ENCODE peak calls at places on chromosomes 3 and 15, in five cellular contexts. One of them, this sample, is unnamed.

GRCh38 chr3:54433846-54434245 is 311.5 kb downstream of the CACNA2D3 start:
- DNase-seq in tibial nerve: no peak
- DNase-seq in cardiac muscle cell: peak; percentile 5
- DNase-seq in stomach: no peak
- DNase-seq in Karpas-422: no peak
- DNase-seq in this sample: no peak

GRCh38 chr15:45254405-45255293 is 2.6 kb downstream of the SLC28A2 start:
- DNase-seq in tibial nerve: no peak
- DNase-seq in cardiac muscle cell: no peak
- DNase-seq in stomach: no peak
- DNase-seq in Karpas-422: no peak
- DNase-seq in this sample: no peak

GRCh38 chr15:99105516-99106341 is 849 bp downstream of the SYNM start:
- DNase-seq in tibial nerve: no peak
- DNase-seq in cardiac muscle cell: peak; percentile 68
- DNase-seq in stomach: peak; percentile 33
- DNase-seq in Karpas-422: no peak
- DNase-seq in this sample: no peak

GRCh38 chr3:23455084-23455483 is 252.0 kb downstream of the UBE2E2 start:
- DNase-seq in tibial nerve: no peak
- DNase-seq in cardiac muscle cell: peak; percentile 87
- DNase-seq in stomach: no peak
- DNase-seq in Karpas-422: no peak
- DNase-seq in this sample: no peak

GRCh38 chr3:21174461-21174860 is 576.5 kb downstream of the ZNF385D start:
- DNase-seq in tibial nerve: no peak
- DNase-seq in cardiac muscle cell: peak; percentile 35
- DNase-seq in stomach: no peak
- DNase-seq in Karpas-422: no peak
- DNase-seq in this sample: no peak

GRCh38 chr3:94185753-94186152 is 122.9 kb downstream of the NSUN3 start:
- DNase-seq in tibial nerve: no peak
- DNase-seq in cardiac muscle cell: no peak
- DNase-seq in stomach: no peak
- DNase-seq in Karpas-422: no peak
- DNase-seq in this sample: no peak

GRCh38 chr15:90902656-90902995 is 476 bp upstream of the MAN2A2 start:
- DNase-seq in tibial nerve: no peak
- DNase-seq in cardiac muscle cell: no peak
- DNase-seq in stomach: no peak
- DNase-seq in Karpas-422: no peak
- DNase-seq in this sample: no peak

GRCh38 chr3:32432711-32433530 is 41.3 kb downstream of the CMTM7 start:
- DNase-seq in tibial nerve: no peak
- DNase-seq in cardiac muscle cell: peak; percentile 67
- DNase-seq in stomach: no peak
- DNase-seq in Karpas-422: no peak
- DNase-seq in this sample: no peak

GRCh38 chr3:82495655-82496054 is 734.2 kb upstream of the GBE1 start:
- DNase-seq in tibial nerve: no peak
- DNase-seq in cardiac muscle cell: no peak
- DNase-seq in stomach: no peak
- DNase-seq in Karpas-422: no peak
- DNase-seq in this sample: no peak

GRCh38 chr3:10008588-10009344 is 17.5 kb upstream of the FANCD2 start:
- DNase-seq in tibial nerve: peak; percentile 84
- DNase-seq in cardiac muscle cell: peak; percentile 83
- DNase-seq in stomach: peak; percentile 96
- DNase-seq in Karpas-422: peak; percentile 94
- DNase-seq in this sample: no peak

GRCh38 chr3:109384164-109384563 is 46.8 kb upstream of the DPPA4 start:
- DNase-seq in tibial nerve: no peak
- DNase-seq in cardiac muscle cell: no peak
- DNase-seq in stomach: no peak
- DNase-seq in Karpas-422: no peak
- DNase-seq in this sample: no peak

GRCh38 chr3:129593595-129594339 is 12.7 kb downstream of the PLXND1 start:
- DNase-seq in tibial nerve: no peak
- DNase-seq in cardiac muscle cell: no peak
- DNase-seq in stomach: no peak
- DNase-seq in Karpas-422: no peak
- DNase-seq in this sample: no peak

GRCh38 chr3:126538966-126539365 is 15.0 kb downstream of the CHST13 start:
- DNase-seq in tibial nerve: no peak
- DNase-seq in cardiac muscle cell: no peak
- DNase-seq in stomach: no peak
- DNase-seq in Karpas-422: no peak
- DNase-seq in this sample: no peak

GRCh38 chr3:123781571-123782275 is 102.4 kb downstream of the MYLK start:
- DNase-seq in tibial nerve: no peak
- DNase-seq in cardiac muscle cell: no peak
- DNase-seq in stomach: no peak
- DNase-seq in Karpas-422: no peak
- DNase-seq in this sample: no peak

GRCh38 chr15:32873292-32874114 is 155.7 kb downstream of the GREM1 start:
- DNase-seq in tibial nerve: no peak
- DNase-seq in cardiac muscle cell: no peak
- DNase-seq in stomach: no peak
- DNase-seq in Karpas-422: no peak
- DNase-seq in this sample: no peak

GRCh38 chr15:98842192-98842972 is 165.2 kb downstream of the PGPEP1L start:
- DNase-seq in tibial nerve: no peak
- DNase-seq in cardiac muscle cell: no peak
- DNase-seq in stomach: no peak
- DNase-seq in Karpas-422: no peak
- DNase-seq in this sample: no peak

GRCh38 chr3:177700117-177700516 is 502.8 kb upstream of the TBL1XR1 start:
- DNase-seq in tibial nerve: no peak
- DNase-seq in cardiac muscle cell: no peak
- DNase-seq in stomach: no peak
- DNase-seq in Karpas-422: no peak
- DNase-seq in this sample: no peak

GRCh38 chr3:193982258-193982659 is 153.7 kb upstream of the HES1 start:
- DNase-seq in tibial nerve: peak; percentile 67
- DNase-seq in cardiac muscle cell: peak; percentile 74
- DNase-seq in stomach: peak; percentile 71
- DNase-seq in Karpas-422: no peak
- DNase-seq in this sample: no peak

GRCh38 chr3:19931180-19931692 is 2.8 kb downstream of the EFHB start:
- DNase-seq in tibial nerve: no peak
- DNase-seq in cardiac muscle cell: no peak
- DNase-seq in stomach: no peak
- DNase-seq in Karpas-422: no peak
- DNase-seq in this sample: no peak

GRCh38 chr3:112640864-112641751 is at the start of gene CCDC80:
- DNase-seq in tibial nerve: no peak
- DNase-seq in cardiac muscle cell: peak; percentile 95
- DNase-seq in stomach: no peak
- DNase-seq in Karpas-422: no peak
- DNase-seq in this sample: no peak

GRCh38 chr3:45715945-45716344 is 26.7 kb downstream of the SACM1L start:
- DNase-seq in tibial nerve: no peak
- DNase-seq in cardiac muscle cell: no peak
- DNase-seq in stomach: no peak
- DNase-seq in Karpas-422: no peak
- DNase-seq in this sample: no peak
- H3K4me1 ChIP-seq in tibial nerve: peaks cover 7% of the 10 kb centered on the region
- H3K4me1 ChIP-seq in cardiac muscle cell: no peaks in the 10 kb centered on the region
- H3K4me1 ChIP-seq in stomach: peaks cover 14% of the 10 kb centered on the region
- H3K4me1 ChIP-seq in Karpas-422: no peaks in the 10 kb centered on the region
- H3K4me1 ChIP-seq in this sample: peaks cover 13% of the 10 kb centered on the region

DNA sequence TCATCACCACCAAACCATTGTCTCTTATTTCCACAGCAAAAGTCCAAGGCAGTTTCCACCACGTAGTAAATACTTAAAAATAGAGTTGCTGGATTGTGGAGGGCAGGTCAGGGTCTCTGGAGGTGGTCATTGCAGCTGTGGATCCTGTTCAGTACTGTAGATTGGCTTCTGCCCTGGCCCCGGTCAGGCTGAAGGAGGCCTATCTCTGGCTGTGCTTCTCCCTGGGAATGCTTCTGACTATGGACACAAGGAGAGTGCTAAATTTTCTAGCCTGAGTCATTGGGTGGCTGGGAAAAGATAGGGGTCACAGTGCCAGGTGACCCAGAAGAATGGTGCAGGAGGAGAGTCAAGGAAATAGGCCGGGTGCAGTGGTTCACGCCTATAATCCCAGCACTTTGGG is 26.3 kb upstream of the GMPPB start:
- DNase-seq in tibial nerve: no peak
- DNase-seq in cardiac muscle cell: no peak
- DNase-seq in stomach: no peak
- DNase-seq in Karpas-422: no peak
- DNase-seq in this sample: no peak
- H3K4me1 ChIP-seq in tibial nerve: peaks cover 59% of the 10 kb centered on the region
- H3K4me1 ChIP-seq in cardiac muscle cell: no peaks in the 10 kb centered on the region
- H3K4me1 ChIP-seq in stomach: peaks cover 15% of the 10 kb centered on the region
- H3K4me1 ChIP-seq in Karpas-422: peaks cover 9% of the 10 kb centered on the region
- H3K4me1 ChIP-seq in this sample: peaks cover 6% of the 10 kb centered on the region

DNA sequence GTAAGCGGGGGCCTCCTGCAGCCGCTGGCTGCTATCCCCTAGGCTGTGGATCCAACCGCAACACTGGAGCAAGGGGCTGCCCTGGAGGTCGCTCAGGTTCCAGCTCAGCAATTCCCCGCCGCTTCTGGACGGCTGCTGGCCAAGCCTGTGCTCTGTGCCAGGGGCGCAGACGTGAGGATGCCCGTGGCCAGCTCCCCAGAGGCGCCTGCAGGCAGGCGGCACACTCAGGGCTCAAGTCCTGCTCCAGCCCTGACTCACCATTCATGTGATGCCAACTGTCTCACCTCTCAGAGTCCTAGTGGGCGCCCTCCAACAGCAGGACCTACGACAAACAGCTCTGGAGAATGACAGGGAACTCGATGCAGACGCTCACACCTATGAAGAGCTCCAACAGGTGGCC is 31.6 kb downstream of the KLHL25 start:
- DNase-seq in tibial nerve: no peak
- DNase-seq in cardiac muscle cell: no peak
- DNase-seq in stomach: no peak
- DNase-seq in Karpas-422: no peak
- DNase-seq in this sample: no peak
- H3K4me1 ChIP-seq in tibial nerve: peaks cover 31% of the 10 kb centered on the region
- H3K4me1 ChIP-seq in cardiac muscle cell: peaks cover 13% of the 10 kb centered on the region
- H3K4me1 ChIP-seq in stomach: peaks cover 11% of the 10 kb centered on the region
- H3K4me1 ChIP-seq in Karpas-422: no peaks in the 10 kb centered on the region
- H3K4me1 ChIP-seq in this sample: peaks cover 53% of the 10 kb centered on the region

GRCh38 chr15:74417230-74417629 is 16.5 kb downstream of the SEMA7A start:
- DNase-seq in tibial nerve: no peak
- DNase-seq in cardiac muscle cell: peak; percentile 56
- DNase-seq in stomach: no peak
- DNase-seq in Karpas-422: no peak
- DNase-seq in this sample: no peak

GRCh38 chr15:74414081-74414580 is 19.6 kb downstream of the SEMA7A start:
- DNase-seq in tibial nerve: no peak
- DNase-seq in cardiac muscle cell: no peak
- DNase-seq in stomach: no peak
- DNase-seq in Karpas-422: no peak
- DNase-seq in this sample: no peak

GRCh38 chr15:74414603-74415338 is 19.0 kb downstream of the SEMA7A start:
- DNase-seq in tibial nerve: no peak
- DNase-seq in cardiac muscle cell: no peak
- DNase-seq in stomach: no peak
- DNase-seq in Karpas-422: no peak
- DNase-seq in this sample: no peak

GRCh38 chr15:74417670-74418069 is 16.1 kb downstream of the SEMA7A start:
- DNase-seq in tibial nerve: no peak
- DNase-seq in cardiac muscle cell: no peak
- DNase-seq in stomach: no peak
- DNase-seq in Karpas-422: no peak
- DNase-seq in this sample: no peak

GRCh38 chr15:74415966-74416916 is 17.5 kb downstream of the SEMA7A start:
- DNase-seq in tibial nerve: no peak
- DNase-seq in cardiac muscle cell: no peak
- DNase-seq in stomach: no peak
- DNase-seq in Karpas-422: no peak
- DNase-seq in this sample: no peak
- H3K4me1 ChIP-seq in tibial nerve: peaks cover 93% of the 10 kb centered on the region
- H3K4me1 ChIP-seq in cardiac muscle cell: peaks cover 17% of the 10 kb centered on the region
- H3K4me1 ChIP-seq in stomach: no peaks in the 10 kb centered on the region
- H3K4me1 ChIP-seq in Karpas-422: peaks cover 85% of the 10 kb centered on the region
- H3K4me1 ChIP-seq in this sample: no peaks in the 10 kb centered on the region

DNA sequence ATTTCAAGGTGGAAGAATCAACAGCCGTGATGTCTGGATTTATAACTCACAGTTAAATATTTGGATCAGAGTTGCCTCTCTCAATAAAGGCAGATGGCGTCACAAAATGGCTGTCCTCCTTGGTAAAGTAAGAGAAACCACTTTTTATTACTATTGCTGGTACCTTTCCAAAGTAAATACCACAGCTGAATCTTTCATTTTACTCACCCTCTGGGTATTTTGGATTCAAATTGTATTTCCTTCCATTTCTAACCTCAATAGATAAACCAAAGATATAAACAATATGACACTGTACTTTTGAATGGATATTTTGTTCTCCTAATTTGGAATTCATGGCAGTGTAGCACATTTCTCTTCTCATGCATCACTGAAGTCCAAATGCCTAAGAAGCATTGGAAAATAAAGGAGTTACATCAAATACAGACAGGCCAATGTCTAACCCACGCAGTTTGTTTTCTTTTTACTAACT is 29.5 kb downstream of the KLHL24 start:
- DNase-seq in tibial nerve: no peak
- DNase-seq in cardiac muscle cell: peak; percentile 94
- DNase-seq in stomach: no peak
- DNase-seq in Karpas-422: no peak
- DNase-seq in this sample: no peak
- H3K4me1 ChIP-seq in tibial nerve: peaks cover 35% of the 10 kb centered on the region
- H3K4me1 ChIP-seq in cardiac muscle cell: no peaks in the 10 kb centered on the region
- H3K4me1 ChIP-seq in stomach: no peaks in the 10 kb centered on the region
- H3K4me1 ChIP-seq in Karpas-422: peaks cover 15% of the 10 kb centered on the region
- H3K4me1 ChIP-seq in this sample: peaks cover 3% of the 10 kb centered on the region

This sample was measured in esophagus squamous epithelium.